ENCODE peak calls at places on chromosomes 4 and X, in seven cellular contexts. G is cardiac fibroblast, H is tibial nerve, Y is astrocyte of the spinal cord, P is neural progenitor cell, K is NCI-H1092 treated with DMSO at 0.1 percent for 48 hours, U is HFFc6. E is an unnamed sample.

GRCh38 chrX:37603938-37604409 is 32.5 kb downstream of the LANCL3 start:
- DNase-seq in P (no peak), U (no peak), H (no peak), Y (no peak), G (no peak), K (no peak), E (no peak)

GRCh38 chr4:33911951-33912350 is 2332.4 kb downstream of the ARAP2 start:
- DNase-seq in Y (no peak), G (peak; percentile 48), K (no peak), P (no peak), U (no peak), H (no peak), E (no peak)

GRCh38 chrX:151386838-151387459 is 10.1 kb upstream of the VMA21 start:
- DNase-seq in H (no peak), P (no peak), Y (no peak), U (no peak), G (no peak), K (no peak), E (no peak)

GRCh38 chrX:130625381-130625780 is 223.6 kb downstream of the RBMX2 start:
- DNase-seq in P (peak; percentile 26), U (no peak), H (no peak), Y (peak; percentile 14), G (no peak), K (no peak), E (no peak)

GRCh38 chr4:68176500-68176899 is 46.8 kb upstream of the TMPRSS11F start:
- DNase-seq in U (no peak), P (no peak), G (no peak), K (no peak), Y (no peak), H (no peak), E (no peak)

GRCh38 chrX:130024127-130024526 is 41.7 kb downstream of the BCORL1 start:
- DNase-seq in G (peak; percentile 74), K (no peak), P (peak; percentile 69), Y (peak; percentile 25), H (peak; percentile 59), U (peak; percentile 19), E (peak; percentile 41)

GRCh38 chr4:88419874-88420273 is 37.0 kb upstream of the HERC5 start:
- DNase-seq in K (no peak), H (no peak), U (no peak), P (no peak), G (no peak), Y (no peak), E (no peak)

GRCh38 chrX:50067435-50068292 is 133.1 kb downstream of the AKAP4 start:
- DNase-seq in U (no peak), K (peak; percentile 90), P (peak; percentile 80), Y (peak; percentile 39), H (no peak), G (peak; percentile 31), E (no peak)

GRCh38 chr4:18390655-18391369 is 369.3 kb upstream of the LCORL start:
- DNase-seq in K (no peak), H (no peak), P (no peak), Y (peak; percentile 28), G (peak; percentile 1), U (no peak), E (no peak)

GRCh38 chr4:3031357-3032064 is 42.8 kb downstream of the HTT-AS start:
- DNase-seq in U (no peak), Y (no peak), H (no peak), P (no peak), K (no peak), G (no peak), E (no peak)

GRCh38 chrX:69932323-69932722 is 117.4 kb downstream of the AWAT2 start:
- DNase-seq in Y (no peak), K (no peak), H (no peak), U (no peak), P (no peak), G (no peak), E (no peak)

GRCh38 chrX:115563633-115564182 is 2.7 kb downstream of the PLS3 start:
- DNase-seq in K (peak; percentile 7), U (no peak), H (no peak), G (peak; percentile 27), P (peak; percentile 23), Y (no peak), E (no peak)

GRCh38 chr4:39563448-39563847 is 36.2 kb upstream of the UGDH start:
- DNase-seq in H (no peak), G (no peak), U (no peak), P (no peak), Y (no peak), K (no peak), E (no peak)

GRCh38 chrX:103614999-103615398 is 7.2 kb downstream of the TCEAL3 start:
- DNase-seq in P (no peak), Y (no peak), K (no peak), H (no peak), U (peak; percentile 10), G (no peak), E (no peak)

GRCh38 chr4:87978656-87979055 is 3.1 kb downstream of the SPP1 start:
- DNase-seq in G (peak; percentile 43), H (no peak), K (no peak), U (peak; percentile 29), P (no peak), Y (peak; percentile 22), E (peak; percentile 62)

GRCh38 chrX:51459125-51459524 is 37.3 kb downstream of the NUDT11 start:
- DNase-seq in G (peak; percentile 57), K (peak; percentile 3), Y (peak; percentile 6), U (peak; percentile 8), H (no peak), P (peak; percentile 52), E (no peak)

GRCh38 chrX:119236599-119237525 is 777 bp downstream of the PGRMC1 start:
- DNase-seq in G (peak; percentile 61), H (no peak), Y (peak; percentile 43), K (peak; percentile 55), P (peak; percentile 56), U (peak; percentile 54), E (peak; percentile 28)

GRCh38 chr4:142284402-142285221 is 561.5 kb downstream of the INPP4B start:
- DNase-seq in H (no peak), U (no peak), Y (no peak), G (no peak), P (no peak), K (no peak), E (no peak)

GRCh38 chr4:109730294-109731051 is 603 bp upstream of the PLA2G12A start:
- DNase-seq in Y (peak; percentile 67), H (no peak), G (peak; percentile 58), K (no peak), P (peak; percentile 72), U (peak; percentile 31), E (peak; percentile 33)

GRCh38 chrX:52988985-52989917 is 30.9 kb upstream of the FAM156A start:
- DNase-seq in K (no peak), G (no peak), Y (no peak), P (no peak), H (no peak), U (peak; percentile 4), E (no peak)

GRCh38 chrX:7110821-7111276 is 36.7 kb upstream of the STS start:
- DNase-seq in P (no peak), K (no peak), H (no peak), U (no peak), Y (no peak), G (peak; percentile 22), E (no peak)

GRCh38 chr4:15725608-15726007 is 22.7 kb downstream of the BST1 start:
- DNase-seq in H (no peak), U (no peak), Y (no peak), K (no peak), G (no peak), P (no peak), E (no peak)

GRCh38 chrX:104921606-104922205 is 298.8 kb downstream of the TEX13A start:
- DNase-seq in K (no peak), H (no peak), G (no peak), P (no peak), Y (no peak), U (no peak), E (no peak)

GRCh38 chrX:21487832-21488231 is 113.6 kb downstream of the CNKSR2 start:
- DNase-seq in K (peak; percentile 89), H (no peak), U (no peak), G (no peak), P (peak; percentile 14), Y (peak; percentile 32), E (no peak)

GRCh38 chrX:72060196-72060974 is 71.3 kb downstream of the RTL5 start:
- DNase-seq in G (peak; percentile 2), P (peak; percentile 90), Y (no peak), K (peak; percentile 28), U (no peak), H (no peak), E (no peak)

GRCh38 chr4:71602271-71602890 is 181.5 kb downstream of the GC start:
- DNase-seq in G (peak; percentile 65), U (peak; percentile 2), Y (no peak), P (no peak), K (no peak), H (no peak), E (peak; percentile 40)

GRCh38 chrX:115894087-115894486 is 276.5 kb upstream of the AGTR2 start:
- DNase-seq in H (no peak), P (peak; percentile 13), G (peak; percentile 7), U (no peak), K (peak; percentile 69), Y (peak; percentile 52), E (no peak)

GRCh38 chr4:102525099-102525498 is 23.9 kb downstream of the NFKB1 start:
- DNase-seq in K (no peak), Y (no peak), H (no peak), P (no peak), G (peak; percentile 86), U (no peak), E (no peak)

GRCh38 chr4:139416073-139416673 is 37.7 kb upstream of the RAB33B start:
- DNase-seq in K (peak; percentile 28), Y (peak; percentile 55), P (peak; percentile 44), H (no peak), G (peak; percentile 79), U (peak; percentile 20), E (no peak)

GRCh38 chrX:13778916-13779315 is 38.0 kb downstream of the GPM6B start:
- DNase-seq in H (no peak), K (no peak), U (peak; percentile 3), Y (peak; percentile 40), G (peak; percentile 55), P (peak; percentile 24), E (peak; percentile 44)

GRCh38 chrX:41923925-41924693 is 755 bp upstream of the CASK start:
- DNase-seq in P (peak; percentile 8), U (peak; percentile 13), K (peak; percentile 70), H (no peak), Y (peak; percentile 35), G (peak; percentile 27), E (no peak)

GRCh38 chr4:8703857-8704495 is 111.4 kb downstream of the CPZ start:
- DNase-seq in P (no peak), Y (no peak), G (no peak), U (no peak), K (no peak), H (no peak), E (no peak)